ENCODE peak calls at places on chromosomes 2 and 18, in four cellular contexts. One of them, this sample, is unnamed.

GRCh38 chr2:214808961-214809750 is at the start of gene BARD1:
- DNase-seq in Right ventricle myocardium superior: peak; percentile 70
- DNase-seq in lower leg skin: peak; percentile 92
- DNase-seq in left lobe of liver: peak; percentile 64
- DNase-seq in this sample: no peak

GRCh38 chr2:18910843-18911242 is 321.5 kb upstream of the NT5C1B start:
- DNase-seq in Right ventricle myocardium superior: no peak
- DNase-seq in lower leg skin: no peak
- DNase-seq in left lobe of liver: no peak
- DNase-seq in this sample: no peak

GRCh38 chr2:9095690-9096089 is 92.2 kb upstream of the MBOAT2 start:
- DNase-seq in lower leg skin: no peak
- DNase-seq in left lobe of liver: no peak
- DNase-seq in Right ventricle myocardium superior: peak; percentile 80
- DNase-seq in this sample: no peak

GRCh38 chr2:8579686-8580085 is 102.2 kb upstream of the ID2 start:
- DNase-seq in left lobe of liver: no peak
- DNase-seq in Right ventricle myocardium superior: no peak
- DNase-seq in lower leg skin: no peak
- DNase-seq in this sample: no peak

GRCh38 chr2:21836261-21836660 is 712.5 kb downstream of the TDRD15 start:
- DNase-seq in Right ventricle myocardium superior: no peak
- DNase-seq in lower leg skin: no peak
- DNase-seq in left lobe of liver: no peak
- DNase-seq in this sample: no peak

GRCh38 chr2:2326053-2326452 is 5.0 kb downstream of the MYT1L start:
- DNase-seq in lower leg skin: no peak
- DNase-seq in Right ventricle myocardium superior: no peak
- DNase-seq in left lobe of liver: no peak
- DNase-seq in this sample: no peak

GRCh38 chr18:57107141-57107832 is 39.6 kb upstream of the BOD1L2 start:
- DNase-seq in Right ventricle myocardium superior: no peak
- DNase-seq in lower leg skin: no peak
- DNase-seq in left lobe of liver: no peak
- DNase-seq in this sample: no peak

GRCh38 chr2:69565431-69565839 is 78.1 kb downstream of the AAK1 start:
- DNase-seq in left lobe of liver: no peak
- DNase-seq in Right ventricle myocardium superior: peak; percentile 69
- DNase-seq in lower leg skin: no peak
- DNase-seq in this sample: no peak

GRCh38 chr2:20629581-20630291 is 21.2 kb downstream of the HS1BP3 start:
- DNase-seq in Right ventricle myocardium superior: peak; percentile 40
- DNase-seq in left lobe of liver: no peak
- DNase-seq in lower leg skin: no peak
- DNase-seq in this sample: no peak

GRCh38 chr2:162686336-162686735 is 152.2 kb downstream of the KCNH7 start:
- DNase-seq in left lobe of liver: no peak
- DNase-seq in Right ventricle myocardium superior: no peak
- DNase-seq in lower leg skin: no peak
- DNase-seq in this sample: no peak

GRCh38 chr2:207796585-207797350 is 27.1 kb upstream of the FZD5 start:
- DNase-seq in Right ventricle myocardium superior: no peak
- DNase-seq in lower leg skin: no peak
- DNase-seq in left lobe of liver: no peak
- DNase-seq in this sample: no peak

GRCh38 chr2:219687266-219687665 is 59.8 kb downstream of the SLC4A3 start:
- DNase-seq in lower leg skin: no peak
- DNase-seq in left lobe of liver: no peak
- DNase-seq in Right ventricle myocardium superior: no peak
- DNase-seq in this sample: no peak

GRCh38 chr2:98377569-98377968 is 31.3 kb downstream of the CNGA3 start:
- DNase-seq in Right ventricle myocardium superior: no peak
- DNase-seq in left lobe of liver: no peak
- DNase-seq in lower leg skin: peak; percentile 56
- DNase-seq in this sample: no peak

GRCh38 chr2:215841175-215841816 is 172.1 kb downstream of the MREG start:
- DNase-seq in left lobe of liver: no peak
- DNase-seq in lower leg skin: no peak
- DNase-seq in Right ventricle myocardium superior: no peak
- DNase-seq in this sample: no peak

GRCh38 chr2:99106905-99107304 is 34.6 kb upstream of the C2orf15 start:
- DNase-seq in Right ventricle myocardium superior: no peak
- DNase-seq in lower leg skin: no peak
- DNase-seq in left lobe of liver: no peak
- DNase-seq in this sample: no peak